ENCODE peak calls at places on chromosomes 16 and 17, in ten cellular contexts. L is uterus, J is GM12864, H is GM23338, C is left lung, R is dorsolateral prefrontal cortex, W is choroid plexus epithelial cell, Q is WTC11, G is body of pancreas, M is IMR-90. I is an unnamed sample.

GRCh38 chr17:63911657-63912100 is 621 bp upstream of the CSHL1 start:
- DNase-seq in L (peak), J (no peak), H (peak), C (no peak), R (no peak), W (peak), Q (peak), G (peak), M (peak), I (peak)

GRCh38 chr16:9801651-9802050 is 380.6 kb downstream of the GRIN2A start:
- DNase-seq in L (no peak), J (no peak), H (no peak), C (no peak), R (no peak), W (no peak), Q (no peak), G (no peak), M (no peak), I (no peak)

GRCh38 chr16:31476305-31477219 is 4.6 kb downstream of the TGFB1I1 start:
- DNase-seq in L (peak), J (no peak), H (peak), C (peak), R (no peak), W (no peak), Q (peak), G (peak), M (no peak), I (peak)

GRCh38 chr17:54795046-54795445 is 105.6 kb upstream of the TOM1L1 start:
- DNase-seq in L (no peak), J (no peak), H (no peak), C (no peak), R (no peak), W (no peak), Q (no peak), G (no peak), M (no peak), I (no peak)

GRCh38 chr17:42895185-42895555 is 5.4 kb upstream of the G6PC1 start:
- DNase-seq in L (peak), J (no peak), H (no peak), C (peak), R (no peak), W (peak), Q (no peak), G (peak), M (peak), I (peak)

GRCh38 chr16:20744922-20745440 is 3.4 kb upstream of the THUMPD1 start:
- DNase-seq in L (no peak), J (no peak), H (no peak), C (peak), R (no peak), W (no peak), Q (no peak), G (no peak), M (no peak), I (no peak)

GRCh38 chr17:348692-349425 is 3.7 kb downstream of the RPH3AL start:
- DNase-seq in L (peak), J (no peak), H (no peak), C (peak), R (peak), W (peak), Q (no peak), G (peak), M (no peak), I (peak)

GRCh38 chr16:69311533-69312388 is 611 bp downstream of the VPS4A start:
- DNase-seq in L (no peak), J (no peak), H (peak), C (no peak), R (no peak), W (peak), Q (peak), G (peak), M (no peak), I (peak)

GRCh38 chr17:31704483-31704882 is 154.6 kb downstream of the COPRS start:
- DNase-seq in L (no peak), J (no peak), H (no peak), C (no peak), R (no peak), W (no peak), Q (no peak), G (no peak), M (no peak), I (no peak)

GRCh38 chr16:3863587-3863986 is 16.9 kb downstream of the CREBBP start:
- DNase-seq in L (no peak), J (no peak), H (no peak), C (no peak), R (no peak), W (no peak), Q (no peak), G (no peak), M (no peak), I (no peak)

GRCh38 chr16:55645986-55646385 is 9.8 kb upstream of the SLC6A2 start:
- DNase-seq in L (no peak), J (no peak), H (no peak), C (no peak), R (no peak), W (no peak), Q (no peak), G (no peak), M (no peak), I (no peak)

GRCh38 chr17:77594416-77595209 is 363.9 kb upstream of the TNRC6C start:
- DNase-seq in L (no peak), J (no peak), H (no peak), C (no peak), R (no peak), W (no peak), Q (no peak), G (no peak), M (no peak), I (no peak)

GRCh38 chr16:31110106-31111034 is 2.2 kb downstream of the BCKDK start:
- DNase-seq in L (no peak), J (no peak), H (no peak), C (no peak), R (no peak), W (no peak), Q (no peak), G (no peak), M (no peak), I (no peak)

GRCh38 chr16:82031116-82032084 is 3.7 kb upstream of the HSD17B2 start:
- DNase-seq in L (peak), J (no peak), H (peak), C (no peak), R (no peak), W (peak), Q (no peak), G (no peak), M (peak), I (no peak)

GRCh38 chr17:58510075-58510474 is 4.4 kb downstream of the MTMR4 start:
- DNase-seq in L (no peak), J (no peak), H (no peak), C (no peak), R (no peak), W (no peak), Q (no peak), G (no peak), M (no peak), I (no peak)

GRCh38 chr17:35240861-35241260 is 2.0 kb upstream of the SLFN5 start:
- DNase-seq in L (no peak), J (no peak), H (no peak), C (no peak), R (no peak), W (no peak), Q (no peak), G (no peak), M (no peak), I (no peak)

GRCh38 chr17:76501018-76501826 is at the start of gene RHBDF2:
- DNase-seq in L (peak), J (peak), H (peak), C (peak), R (peak), W (peak), Q (peak), G (peak), M (peak), I (peak)

GRCh38 chr17:48444531-48445247 is 14.7 kb upstream of the SKAP1 start:
- DNase-seq in L (no peak), J (no peak), H (peak), C (no peak), R (no peak), W (no peak), Q (no peak), G (no peak), M (no peak), I (no peak)

GRCh38 chr16:11561440-11561797 is 25.3 kb downstream of the LITAF start:
- DNase-seq in L (no peak), J (no peak), H (no peak), C (no peak), R (no peak), W (no peak), Q (no peak), G (no peak), M (no peak), I (no peak)

GRCh38 chr17:55264273-55264639 is 504 bp upstream of the HLF start:
- DNase-seq in L (no peak), J (no peak), H (peak), C (no peak), R (no peak), W (no peak), Q (no peak), G (no peak), M (no peak), I (no peak)

GRCh38 chr17:76354747-76355310 is 1.1 kb upstream of the PRPSAP1 start:
- DNase-seq in L (no peak), J (no peak), H (peak), C (no peak), R (peak), W (no peak), Q (no peak), G (no peak), M (no peak), I (no peak)

GRCh38 chr17:75289832-75290337 is 652 bp upstream of the SLC25A19 start:
- DNase-seq in L (peak), J (peak), H (peak), C (peak), R (no peak), W (peak), Q (no peak), G (peak), M (peak), I (peak)
- TF ChIP-seq CTCF in L (no peak), J (peak), H (peak), C (no peak), R (no peak), W (peak), Q (no peak), G (no peak), M (peak), I (peak)

GRCh38 chr17:14972844-14973243 is 292.3 kb downstream of the PMP22 start:
- DNase-seq in L (no peak), J (no peak), H (no peak), C (no peak), R (no peak), W (no peak), Q (no peak), G (no peak), M (no peak), I (no peak)

DNA sequence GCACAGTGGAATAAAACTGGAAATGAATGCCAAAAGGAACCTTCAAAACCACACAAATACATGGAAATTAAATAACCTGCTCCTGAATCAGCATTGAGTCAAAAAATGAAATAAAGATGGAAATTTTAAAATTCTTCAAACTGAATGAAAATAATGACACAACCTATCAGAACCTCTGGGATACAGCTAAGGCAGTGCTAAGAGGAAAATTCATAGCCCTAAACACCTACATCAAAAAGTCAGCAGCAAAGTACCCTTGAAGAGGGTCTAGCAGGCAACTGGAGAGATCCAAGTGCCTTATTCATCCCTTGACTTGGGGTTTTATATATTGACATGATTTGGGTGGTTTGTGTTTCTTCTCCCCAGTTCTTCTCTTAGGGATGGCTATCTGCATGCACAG is 294.1 kb downstream of the PMP22 start:
- DNase-seq in L (no peak), J (no peak), H (no peak), C (no peak), R (no peak), W (no peak), Q (no peak), G (no peak), M (no peak), I (no peak)
- TF ChIP-seq CTCF in L (no peak), J (no peak), H (no peak), C (no peak), R (no peak), W (no peak), Q (no peak), G (no peak), M (no peak), I (no peak)

GRCh38 chr17:7711356-7711755 is 6.2 kb upstream of the DNAH2 start:
- DNase-seq in L (no peak), J (no peak), H (peak), C (no peak), R (no peak), W (no peak), Q (peak), G (no peak), M (no peak), I (no peak)
- TF ChIP-seq CTCF in L (no peak), J (peak), H (peak), C (no peak), R (no peak), W (peak), Q (peak), G (no peak), M (no peak), I (no peak)

GRCh38 chr16:30066882-30067583 is 1.5 kb downstream of the ALDOA start:
- DNase-seq in L (no peak), J (no peak), H (no peak), C (no peak), R (no peak), W (no peak), Q (no peak), G (peak), M (no peak), I (peak)

GRCh38 chr16:30065943-30066881 is 652 bp downstream of the ALDOA start:
- DNase-seq in L (peak), J (no peak), H (peak), C (peak), R (peak), W (peak), Q (peak), G (peak), M (peak), I (peak)

GRCh38 chr16:30063893-30064745 is 1.4 kb upstream of the ALDOA start:
- DNase-seq in L (peak), J (peak), H (peak), C (peak), R (peak), W (peak), Q (peak), G (peak), M (peak), I (peak)

GRCh38 chr16:30064746-30065111 is 831 bp upstream of the ALDOA start:
- DNase-seq in L (peak), J (no peak), H (no peak), C (no peak), R (no peak), W (no peak), Q (no peak), G (no peak), M (no peak), I (no peak)

DNA sequence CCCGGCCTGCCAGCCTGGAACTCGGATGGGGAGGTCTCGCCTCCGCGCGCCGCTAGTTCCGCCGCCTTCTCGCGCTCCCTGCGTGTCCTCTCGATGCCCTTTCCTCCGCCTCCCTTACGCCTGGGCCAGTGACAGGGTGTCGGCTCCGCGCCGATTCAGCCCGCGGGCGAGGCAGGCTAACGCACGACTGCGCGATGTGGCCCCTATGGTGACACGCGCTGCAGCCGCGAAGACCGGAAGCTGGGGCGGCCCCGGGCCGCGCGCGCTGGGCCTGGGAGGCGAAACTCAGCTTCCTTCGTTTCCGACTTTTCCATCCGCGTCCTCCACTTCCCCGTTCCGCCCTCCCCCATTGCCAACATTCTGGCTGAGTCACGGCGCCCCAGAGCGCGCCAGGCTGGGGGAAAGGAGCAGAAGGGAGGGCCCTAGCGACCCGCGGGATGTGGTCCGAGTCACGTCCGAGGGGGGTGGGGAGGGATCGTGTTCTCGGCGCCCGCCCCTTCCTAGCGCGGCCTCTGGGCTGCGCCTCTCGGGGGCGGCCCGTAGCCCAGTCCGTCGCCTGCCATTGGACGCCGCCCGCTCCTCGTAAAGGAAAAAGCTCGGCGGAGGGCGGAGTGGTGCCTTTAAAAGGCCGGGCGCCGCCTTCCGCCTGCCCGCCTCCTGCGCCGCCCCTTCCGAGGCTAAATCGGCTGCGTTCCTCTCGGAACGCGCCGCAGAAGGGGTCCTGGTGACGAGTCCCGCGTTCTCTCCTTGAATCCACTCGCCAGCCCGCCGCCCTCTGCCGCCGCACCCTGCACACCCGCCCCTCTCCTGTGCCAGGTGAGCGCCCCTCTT is at the start of gene ALDOA:
- DNase-seq in L (peak), J (peak), H (peak), C (peak), R (peak), W (peak), Q (peak), G (peak), M (peak), I (peak)
- TF ChIP-seq CTCF in L (no peak), J (no peak), H (no peak), C (no peak), R (peak), W (no peak), Q (no peak), G (no peak), M (no peak), I (peak)

GRCh38 chr17:62090021-62090824 is 25.1 kb upstream of the MED13 start:
- DNase-seq in L (no peak), J (no peak), H (no peak), C (no peak), R (no peak), W (no peak), Q (no peak), G (no peak), M (no peak), I (no peak)

GRCh38 chr17:62092784-62093183 is 27.7 kb upstream of the MED13 start:
- DNase-seq in L (no peak), J (no peak), H (no peak), C (no peak), R (no peak), W (no peak), Q (no peak), G (no peak), M (no peak), I (no peak)

GRCh38 chr17:62090868-62091267 is 25.8 kb upstream of the MED13 start:
- DNase-seq in L (no peak), J (no peak), H (no peak), C (no peak), R (no peak), W (no peak), Q (no peak), G (no peak), M (no peak), I (no peak)

GRCh38 chr17:62093188-62094155 is 28.4 kb upstream of the MED13 start:
- DNase-seq in L (no peak), J (peak), H (no peak), C (no peak), R (no peak), W (peak), Q (no peak), G (no peak), M (peak), I (no peak)

GRCh38 chr17:62091804-62092203 is 26.7 kb upstream of the MED13 start:
- DNase-seq in L (no peak), J (no peak), H (no peak), C (no peak), R (no peak), W (no peak), Q (no peak), G (no peak), M (no peak), I (no peak)
- TF ChIP-seq CTCF in L (no peak), J (no peak), H (no peak), C (no peak), R (no peak), W (no peak), Q (no peak), G (no peak), M (no peak), I (no peak)

DNA sequence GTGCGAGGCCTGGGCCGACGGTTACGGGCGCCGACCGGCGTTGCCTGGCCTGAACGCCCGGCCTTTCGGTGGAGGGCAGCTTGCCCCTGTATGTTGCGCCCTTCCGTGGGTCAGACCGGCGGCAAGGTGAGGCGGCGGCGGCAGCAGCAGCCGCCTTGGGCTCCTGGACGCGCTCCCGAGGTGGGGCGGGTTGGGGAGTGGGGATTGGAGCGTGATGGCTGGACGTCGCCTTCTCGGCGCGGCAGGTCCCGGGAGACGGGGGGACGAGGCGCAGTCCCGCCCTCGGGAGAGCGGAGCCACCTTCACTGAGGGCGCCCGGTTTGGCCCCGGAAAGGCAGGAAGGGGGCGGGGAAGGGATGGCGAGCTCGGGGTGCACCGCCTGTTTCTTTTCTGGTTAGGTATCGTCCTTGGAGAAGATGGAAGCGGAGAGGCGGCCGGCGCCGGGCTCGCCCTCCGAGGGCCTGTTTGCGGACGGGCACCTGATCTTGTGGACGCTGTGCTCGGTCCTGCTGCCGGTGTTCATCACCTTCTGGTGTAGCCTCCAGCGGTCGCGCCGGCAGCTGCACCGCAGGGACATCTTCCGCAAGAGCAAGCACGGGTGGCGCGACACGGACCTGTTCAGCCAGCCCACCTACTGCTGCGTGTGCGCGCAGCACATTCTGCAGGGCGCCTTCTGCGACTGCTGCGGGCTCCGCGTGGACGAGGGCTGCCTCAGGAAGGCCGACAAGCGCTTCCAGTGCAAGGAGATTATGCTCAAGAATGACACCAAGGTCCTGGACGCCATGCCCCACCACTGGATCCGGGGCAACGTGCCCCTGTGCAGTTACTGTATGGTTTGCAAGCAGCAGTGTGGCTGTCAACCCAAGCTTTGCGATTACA is 668 bp downstream of the DGKE start:
- DNase-seq in L (peak), J (peak), H (peak), C (peak), R (peak), W (peak), Q (peak), G (peak), M (peak), I (peak)
- TF ChIP-seq CTCF in L (no peak), J (peak), H (no peak), C (no peak), R (no peak), W (no peak), Q (no peak), G (no peak), M (no peak), I (peak)

I was measured in transverse colon.